ENCODE peak calls at places on chromosomes 12 and 14, in seven cellular contexts. G is cardiac fibroblast, Q is lower leg skin, E is colonic mucosa, A is left ventricle myocardium inferior, X is fibroblast of mammary gland, Z is endothelial cell of umbilical vein. W is an unnamed sample.

GRCh38 chr12:49687941-49688340 is 19.3 kb downstream of the FMNL3 start:
- DNase-seq in A (no peak), X (no peak), G (no peak), Q (no peak), Z (no peak), E (no peak), W (no peak)

GRCh38 chr12:90305379-90305778 is 596.7 kb upstream of the ATP2B1 start:
- DNase-seq in G (no peak), E (no peak), Q (no peak), A (no peak), X (no peak), Z (no peak), W (no peak)

GRCh38 chr12:104340177-104340576 is 36.6 kb downstream of the EID3 start:
- DNase-seq in Q (no peak), Z (peak; percentile 41), X (peak; percentile 77), E (no peak), G (no peak), A (no peak), W (peak; percentile 65)

GRCh38 chr12:67515679-67516363 is 132.7 kb upstream of the DYRK2 start:
- DNase-seq in Z (no peak), G (peak; percentile 32), E (peak; percentile 55), A (no peak), Q (no peak), X (no peak), W (no peak)

GRCh38 chr14:104136472-104137296 is 1.7 kb upstream of the KIF26A start:
- DNase-seq in Q (peak; percentile 84), Z (no peak), E (no peak), A (peak; percentile 13), G (no peak), X (no peak), W (no peak)

GRCh38 chr14:89029961-89030694 is 205.7 kb downstream of the TTC8 start:
- DNase-seq in X (no peak), A (no peak), Z (no peak), G (no peak), E (no peak), Q (no peak), W (no peak)

GRCh38 chr12:79737875-79738718 is 47.3 kb upstream of the PAWR start:
- DNase-seq in Q (no peak), Z (peak; percentile 80), G (peak; percentile 77), A (no peak), E (peak; percentile 60), X (peak; percentile 70), W (peak; percentile 61)

GRCh38 chr12:106332536-106332935 is 25.0 kb upstream of the POLR3B start:
- DNase-seq in E (no peak), Q (no peak), X (no peak), Z (no peak), G (no peak), A (no peak), W (no peak)

GRCh38 chr14:94342334-94342934 is 19.3 kb upstream of the SERPINA6 start:
- DNase-seq in Z (peak; percentile 1), X (peak; percentile 100), Q (peak; percentile 97), G (peak; percentile 100), A (peak; percentile 84), E (peak; percentile 94), W (peak; percentile 100)

GRCh38 chr12:77795699-77796098 is 35.0 kb upstream of the NAV3 start:
- DNase-seq in X (peak; percentile 70), E (no peak), Q (no peak), Z (no peak), G (peak; percentile 13), A (no peak), W (no peak)

GRCh38 chr12:44812062-44812461 is 64.1 kb downstream of the NELL2 start:
- DNase-seq in G (no peak), Z (no peak), E (peak; percentile 35), A (no peak), Q (no peak), X (peak; percentile 1), W (no peak)

GRCh38 chr14:101934751-101935150 is 29.6 kb upstream of the DYNC1H1 start:
- DNase-seq in E (no peak), X (no peak), G (no peak), A (no peak), Q (no peak), Z (no peak), W (no peak)

GRCh38 chr12:130714091-130714590 is 2.0 kb downstream of the RIMBP2 start:
- DNase-seq in A (no peak), X (no peak), Z (no peak), Q (peak; percentile 86), E (no peak), G (no peak), W (no peak)

GRCh38 chr12:25962932-25963525 is 4.5 kb downstream of the RASSF8 start:
- DNase-seq in G (peak; percentile 67), X (peak; percentile 61), Z (no peak), E (no peak), Q (no peak), A (no peak), W (no peak)

GRCh38 chr12:76137611-76138010 is 53.1 kb upstream of the NAP1L1 start:
- DNase-seq in Q (no peak), E (no peak), Z (no peak), G (peak; percentile 89), X (no peak), A (no peak), W (no peak)

DNA sequence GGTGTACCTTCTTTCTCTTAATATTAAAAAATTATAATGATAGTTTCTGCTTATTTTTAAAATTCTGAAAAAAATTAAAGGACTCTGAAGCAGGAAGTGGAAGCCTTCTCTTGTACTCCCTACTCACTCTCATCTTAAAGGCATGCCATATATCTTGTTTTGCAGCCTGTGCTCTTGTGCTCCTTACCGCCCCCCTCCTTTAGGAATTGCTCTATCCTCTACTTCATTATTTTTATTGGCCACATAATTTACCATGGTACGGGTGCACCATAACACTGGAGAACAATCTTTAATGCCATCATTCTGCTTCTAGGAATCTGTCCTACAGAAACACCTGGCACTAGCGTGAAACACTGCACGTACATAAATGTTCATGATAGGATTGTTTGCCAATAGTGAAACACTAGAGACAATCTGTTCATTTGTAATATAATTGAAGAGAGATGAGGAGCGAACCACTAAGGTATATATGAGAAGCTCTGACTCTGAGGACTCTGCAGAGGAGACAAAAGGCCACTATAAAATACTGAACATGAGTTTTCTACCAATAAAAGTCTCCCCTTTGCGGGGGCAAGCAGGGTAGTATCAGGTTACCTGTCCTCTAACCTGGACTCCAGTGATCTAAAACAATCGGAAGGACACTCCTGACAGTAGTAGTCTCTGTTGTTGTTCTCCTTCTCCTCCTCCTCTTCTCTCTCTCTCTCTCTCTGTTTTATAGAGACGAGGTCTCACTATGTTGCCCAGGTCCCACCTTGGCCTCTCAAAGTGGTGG is 6.3 kb upstream of the NYNRIN start:
- DNase-seq in X (peak; percentile 63), A (no peak), Z (peak; percentile 70), G (peak; percentile 73), Q (no peak), E (peak; percentile 34), W (no peak)
- H3K4me3 ChIP-seq in X (no peak overlapping the region), A (no peak overlapping the region), Z (no peak overlapping the region), G (no peak overlapping the region), Q (no peak overlapping the region), E (no peak overlapping the region), W (no peak overlapping the region)

GRCh38 chr12:111271674-111272418 is 97.0 kb downstream of the PHETA1 start:
- DNase-seq in Z (no peak), A (no peak), X (peak; percentile 5), Q (no peak), G (no peak), E (no peak), W (no peak)
- TF ChIP-seq CTCF in Z (peak; percentile 27), A (peak; percentile 33), X (peak; percentile 38), Q (no peak), G (peak; percentile 30), E (no peak), W (peak; percentile 31)

GRCh38 chr14:46306267-46306666 is 345.3 kb downstream of the RPL10L start:
- DNase-seq in E (no peak), X (no peak), A (no peak), Z (no peak), Q (no peak), G (no peak), W (no peak)
- H3K4me3 ChIP-seq in E (no peak overlapping the region), X (no peak overlapping the region), A (no peak overlapping the region), Z (no peak overlapping the region), Q (no peak overlapping the region), G (no peak overlapping the region), W (no peak overlapping the region)

GRCh38 chr12:65282840-65283239 is 4.4 kb downstream of the MSRB3 start:
- DNase-seq in Z (no peak), G (no peak), E (no peak), X (no peak), A (no peak), Q (no peak), W (no peak)
- TF ChIP-seq CTCF in Z (no peak), G (peak; percentile 6), E (no peak), X (peak; percentile 31), A (no peak), Q (no peak), W (no peak)

GRCh38 chr12:11716794-11717532 is 67.5 kb downstream of the ETV6 start:
- DNase-seq in A (no peak), X (peak; percentile 76), Q (no peak), E (no peak), Z (peak; percentile 48), G (peak; percentile 32), W (no peak)

GRCh38 chr12:11719678-11720099 is 70.2 kb downstream of the ETV6 start:
- DNase-seq in G (peak; percentile 87), Z (peak; percentile 94), E (no peak), A (peak; percentile 28), Q (no peak), X (peak; percentile 94), W (peak; percentile 83)

GRCh38 chr12:11717533-11717961 is 68.1 kb downstream of the ETV6 start:
- DNase-seq in X (peak; percentile 84), E (no peak), G (no peak), A (no peak), Q (no peak), Z (no peak), W (no peak)

GRCh38 chr12:11718768-11719253 is 69.3 kb downstream of the ETV6 start:
- DNase-seq in A (no peak), E (no peak), X (peak; percentile 86), Q (no peak), G (peak; percentile 59), Z (peak; percentile 73), W (no peak)

GRCh38 chr12:11718105-11718504 is 68.6 kb downstream of the ETV6 start:
- DNase-seq in G (no peak), Q (no peak), X (no peak), Z (no peak), A (no peak), E (peak; percentile 77), W (no peak)
- H3K4me3 ChIP-seq in G (no peak overlapping the region), Q (no peak overlapping the region), X (no peak overlapping the region), Z (no peak overlapping the region), A (no peak overlapping the region), E (no peak overlapping the region), W (no peak overlapping the region)

GRCh38 chr14:50804181-50804721 is 26.7 kb downstream of the NIN start:
- DNase-seq in X (peak; percentile 78), Q (no peak), E (no peak), Z (peak; percentile 78), G (peak; percentile 63), A (no peak), W (no peak)
- TF ChIP-seq CTCF in X (no peak), Q (no peak), E (no peak), Z (no peak), G (no peak), A (no peak), W (no peak)

DNA sequence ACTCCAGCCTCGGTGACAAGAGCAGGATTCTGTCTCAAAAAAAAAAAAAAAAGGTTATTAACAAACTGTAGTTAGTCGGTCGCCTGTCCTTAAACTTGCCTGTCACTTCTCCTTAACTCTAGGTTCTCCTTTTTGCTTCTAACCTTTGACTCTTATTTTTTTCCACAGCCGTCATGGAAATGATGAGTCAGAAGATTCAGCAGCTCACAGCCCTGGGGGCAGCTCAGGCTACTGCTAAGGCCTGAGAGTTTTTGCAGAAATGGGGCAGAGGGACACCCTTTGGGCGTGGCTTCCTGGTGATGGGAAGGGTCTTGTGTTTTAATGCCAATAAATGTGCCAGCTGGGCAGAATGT is 418 bp upstream of the MYG1 start:
- DNase-seq in Q (no peak), E (no peak), Z (peak; percentile 72), A (no peak), X (peak; percentile 91), G (peak; percentile 80), W (peak; percentile 16)
- H3K4me3 ChIP-seq in Q (no peak overlapping the region), E (peak overlapping the region; percentile 81), Z (peak overlapping the region; percentile 65), A (peak overlapping the region; percentile 84), X (peak overlapping the region; percentile 75), G (peak overlapping the region; percentile 92), W (peak overlapping the region; percentile 93)

W was measured in astrocyte of the cerebellum.